ENCODE peak calls at places on chromosomes 4 and X, in seven cellular contexts. Z is dorsolateral prefrontal cortex, C is Peyer's patch, O is vagina, Q is GM12865, I is IMR-90, W is body of pancreas. F is an unnamed sample.

GRCh38 chrX:13428055-13428786 is 108.4 kb upstream of the ATXN3L start:
- DNase-seq in Z (no peak), C (no peak), O (no peak), Q (no peak), I (peak), W (no peak), F (no peak)

GRCh38 chr4:41692717-41693345 is 55.7 kb downstream of the PHOX2B start:
- DNase-seq in Z (no peak), C (peak), O (no peak), Q (peak), I (peak), W (peak), F (peak)

GRCh38 chr4:3384391-3384770 is 57.4 kb upstream of the HGFAC start:
- DNase-seq in Z (no peak), C (no peak), O (no peak), Q (no peak), I (no peak), W (peak), F (no peak)

GRCh38 chr4:126530996-126531585 is 1101.7 kb upstream of the INTU start:
- DNase-seq in Z (no peak), C (no peak), O (no peak), Q (no peak), I (peak), W (no peak), F (no peak)

GRCh38 chr4:79445371-79445781 is 37.3 kb upstream of the GK2 start:
- DNase-seq in Z (no peak), C (no peak), O (no peak), Q (no peak), I (no peak), W (no peak), F (no peak)

GRCh38 chr4:3851211-3851610 is 85.0 kb downstream of the ADRA2C start:
- DNase-seq in Z (no peak), C (no peak), O (no peak), Q (no peak), I (peak), W (no peak), F (no peak)

GRCh38 chr4:78518551-78518950 is 33.0 kb upstream of the ANXA3 start:
- DNase-seq in Z (no peak), C (no peak), O (no peak), Q (no peak), I (no peak), W (no peak), F (no peak)

GRCh38 chrX:64204701-64205440 is 637 bp downstream of the AMER1 start:
- DNase-seq in Z (peak), C (peak), O (no peak), Q (peak), I (peak), W (peak), F (peak)

GRCh38 chr4:63831590-63831989 is 577.7 kb downstream of the TECRL start:
- DNase-seq in Z (no peak), C (no peak), O (no peak), Q (no peak), I (no peak), W (no peak), F (no peak)

GRCh38 chr4:74623041-74623440 is 171.3 kb downstream of the BTC start:
- DNase-seq in Z (no peak), C (no peak), O (no peak), Q (peak), I (peak), W (no peak), F (no peak)

GRCh38 chr4:100816646-100817045 is 298.8 kb upstream of the EMCN start:
- DNase-seq in Z (no peak), C (no peak), O (no peak), Q (no peak), I (no peak), W (no peak), F (no peak)

GRCh38 chr4:128311659-128312392 is 24.2 kb upstream of the PGRMC2 start:
- DNase-seq in Z (no peak), C (no peak), O (no peak), Q (no peak), I (no peak), W (peak), F (no peak)

GRCh38 chr4:69025191-69025998 is 70.9 kb upstream of the UGT2B7 start:
- DNase-seq in Z (no peak), C (no peak), O (no peak), Q (peak), I (no peak), W (peak), F (no peak)

GRCh38 chr4:6345866-6346265 is 76.2 kb downstream of the WFS1 start:
- DNase-seq in Z (no peak), C (no peak), O (no peak), Q (no peak), I (no peak), W (no peak), F (no peak)

GRCh38 chrX:17022205-17022604 is 75.7 kb downstream of the REPS2 start:
- DNase-seq in Z (no peak), C (no peak), O (no peak), Q (no peak), I (peak), W (no peak), F (no peak)

GRCh38 chr4:150355858-150356455 is 226.0 kb upstream of the MAB21L2 start:
- DNase-seq in Z (no peak), C (no peak), O (no peak), Q (no peak), I (no peak), W (no peak), F (no peak)

GRCh38 chr4:34261799-34262314 is 1982.5 kb downstream of the ARAP2 start:
- DNase-seq in Z (no peak), C (no peak), O (no peak), Q (no peak), I (no peak), W (no peak), F (no peak)

GRCh38 chr4:85778809-85779124 is 303.8 kb downstream of the ARHGAP24 start:
- DNase-seq in Z (no peak), C (no peak), O (no peak), Q (peak), I (peak), W (no peak), F (no peak)

GRCh38 chr4:121726642-121727268 is 30.0 kb upstream of the ANXA5 start:
- DNase-seq in Z (no peak), C (no peak), O (no peak), Q (peak), I (peak), W (no peak), F (no peak)

GRCh38 chr4:37802068-37802666 is 24.3 kb upstream of the PGM2 start:
- DNase-seq in Z (no peak), C (peak), O (no peak), Q (no peak), I (peak), W (peak), F (peak)
- TF ChIP-seq CTCF in Z (peak), C (no peak), O (peak), Q (no peak), I (peak), W (peak), F (peak)

GRCh38 chr4:82126641-82127040 is 247.2 kb downstream of the HNRNPD start:
- DNase-seq in Z (no peak), C (no peak), O (no peak), Q (no peak), I (no peak), W (no peak), F (no peak)

GRCh38 chr4:82125863-82126297 is 247.9 kb downstream of the HNRNPD start:
- DNase-seq in Z (no peak), C (no peak), O (no peak), Q (no peak), I (no peak), W (no peak), F (no peak)

GRCh38 chr4:82125170-82125862 is 248.5 kb downstream of the HNRNPD start:
- DNase-seq in Z (no peak), C (no peak), O (no peak), Q (no peak), I (no peak), W (no peak), F (no peak)

GRCh38 chr4:82123934-82124333 is 249.9 kb downstream of the HNRNPD start:
- DNase-seq in Z (no peak), C (no peak), O (no peak), Q (no peak), I (no peak), W (no peak), F (no peak)

DNA sequence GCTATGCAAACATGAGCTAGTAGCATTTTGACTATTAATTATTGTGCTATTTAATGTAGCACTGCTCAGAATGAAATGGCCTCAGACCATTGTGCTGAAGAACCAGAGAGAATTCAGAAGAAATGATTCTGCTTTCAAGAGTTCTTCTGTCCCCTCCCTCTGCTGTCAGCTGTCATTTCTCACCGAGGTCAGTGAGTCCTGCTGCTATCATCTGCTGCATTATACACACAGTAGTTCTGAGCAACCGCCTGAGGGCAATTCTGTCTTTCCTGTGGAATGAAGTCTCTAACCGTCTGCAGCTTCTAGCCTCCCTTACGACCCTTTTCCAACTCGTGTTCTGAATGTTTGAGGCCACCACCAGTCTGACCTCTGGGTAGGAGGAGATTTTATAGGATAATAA is 249.4 kb downstream of the HNRNPD start:
- DNase-seq in Z (no peak), C (no peak), O (no peak), Q (no peak), I (no peak), W (no peak), F (no peak)
- TF ChIP-seq CTCF in Z (no peak), C (no peak), O (no peak), Q (no peak), I (no peak), W (no peak), F (no peak)

DNA sequence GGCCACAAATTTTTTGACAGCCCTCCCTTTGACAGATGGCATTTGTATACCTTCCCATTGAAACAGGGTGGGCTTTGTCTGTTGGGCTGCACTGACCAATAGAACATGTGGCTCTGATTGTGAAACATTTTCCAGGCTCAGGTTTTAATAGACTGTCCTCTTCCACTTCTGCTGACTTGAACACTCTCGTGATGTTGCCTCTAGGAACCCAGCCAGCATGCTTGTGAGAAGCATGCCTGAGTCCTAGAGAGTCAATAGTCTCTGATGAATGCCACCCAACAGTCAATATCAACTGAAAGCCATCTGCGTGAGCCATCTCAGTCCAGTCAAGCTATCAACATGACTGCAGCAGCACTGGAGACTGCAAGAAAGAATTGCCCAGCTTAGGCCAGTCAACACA is 290.0 kb downstream of the SLC7A11 start:
- DNase-seq in Z (no peak), C (no peak), O (no peak), Q (no peak), I (no peak), W (no peak), F (no peak)
- TF ChIP-seq CTCF in Z (no peak), C (no peak), O (no peak), Q (no peak), I (no peak), W (no peak), F (no peak)

GRCh38 chrX:68183612-68184214 is 249.6 kb downstream of the OPHN1 start:
- DNase-seq in Z (no peak), C (no peak), O (no peak), Q (peak), I (peak), W (no peak), F (no peak)
- TF ChIP-seq CTCF in Z (peak), C (no peak), O (no peak), Q (peak), I (peak), W (peak), F (peak)

DNA sequence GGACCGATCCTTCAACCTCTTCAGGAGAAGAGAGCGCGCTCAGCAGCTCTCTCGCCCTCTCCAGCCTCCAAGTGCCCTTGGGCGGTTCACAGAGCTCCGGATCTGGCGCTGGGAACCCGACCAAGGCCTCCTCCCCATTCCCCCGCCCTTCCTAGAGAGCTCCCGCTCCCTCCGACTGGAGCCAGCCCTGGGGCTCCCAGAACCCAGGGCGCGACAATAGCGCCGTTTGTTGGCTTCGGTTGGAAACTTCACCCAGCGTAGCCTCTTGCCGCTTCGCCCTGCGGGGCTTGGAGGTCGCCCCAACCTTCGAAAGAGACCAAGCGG is 3.1 kb upstream of the SOX3 start:
- DNase-seq in Z (no peak), C (no peak), O (no peak), Q (no peak), I (no peak), W (no peak), F (peak)
- TF ChIP-seq CTCF in Z (no peak), C (no peak), O (no peak), Q (no peak), I (peak), W (no peak), F (no peak)